ENCODE peak calls at places on chromosomes 2 and 18, in seven cellular contexts. One of them, this sample, is unnamed.

GRCh38 chr2:151665959-151666358 is 68.3 kb downstream of the NEB start:
- DNase-seq in activated T-helper 9 cell treated with anti-CD3 and anti-CD28 coated beads, Interleukin-2, amount 50 U/mL, for 16 hours: no peak
- DNase-seq in stomach: no peak
- DNase-seq in stimulated activated CD8-positive, alpha-beta memory T cell treated with anti-CD3 and anti-CD28 coated beads, Interleukin-4, amount 100 ng/mL, for 24 hours: no peak
- DNase-seq in anterior cingulate cortex: no peak
- DNase-seq in PC-9: no peak
- DNase-seq in AG08396: no peak
- DNase-seq in this sample: no peak

GRCh38 chr2:71669058-71669456 is 215.7 kb downstream of the DYSF start:
- DNase-seq in stomach: no peak
- DNase-seq in activated T-helper 9 cell treated with anti-CD3 and anti-CD28 coated beads, Interleukin-2, amount 50 U/mL, for 16 hours: no peak
- DNase-seq in anterior cingulate cortex: no peak
- DNase-seq in stimulated activated CD8-positive, alpha-beta memory T cell treated with anti-CD3 and anti-CD28 coated beads, Interleukin-4, amount 100 ng/mL, for 24 hours: no peak
- DNase-seq in AG08396: no peak
- DNase-seq in PC-9: no peak
- DNase-seq in this sample: no peak

GRCh38 chr2:206988884-206989283 is 49.6 kb downstream of the CPO start:
- DNase-seq in activated T-helper 9 cell treated with anti-CD3 and anti-CD28 coated beads, Interleukin-2, amount 50 U/mL, for 16 hours: no peak
- DNase-seq in AG08396: no peak
- DNase-seq in PC-9: no peak
- DNase-seq in stimulated activated CD8-positive, alpha-beta memory T cell treated with anti-CD3 and anti-CD28 coated beads, Interleukin-4, amount 100 ng/mL, for 24 hours: no peak
- DNase-seq in stomach: no peak
- DNase-seq in anterior cingulate cortex: no peak
- DNase-seq in this sample: no peak

GRCh38 chr2:102262218-102263129 is 48.9 kb upstream of the IL1RL1 start:
- DNase-seq in AG08396: no peak
- DNase-seq in stomach: no peak
- DNase-seq in PC-9: no peak
- DNase-seq in anterior cingulate cortex: no peak
- DNase-seq in activated T-helper 9 cell treated with anti-CD3 and anti-CD28 coated beads, Interleukin-2, amount 50 U/mL, for 16 hours: no peak
- DNase-seq in stimulated activated CD8-positive, alpha-beta memory T cell treated with anti-CD3 and anti-CD28 coated beads, Interleukin-4, amount 100 ng/mL, for 24 hours: no peak
- DNase-seq in this sample: no peak

GRCh38 chr18:78875268-78875997 is 104.2 kb upstream of the SALL3 start:
- DNase-seq in activated T-helper 9 cell treated with anti-CD3 and anti-CD28 coated beads, Interleukin-2, amount 50 U/mL, for 16 hours: no peak
- DNase-seq in stomach: no peak
- DNase-seq in anterior cingulate cortex: no peak
- DNase-seq in AG08396: no peak
- DNase-seq in stimulated activated CD8-positive, alpha-beta memory T cell treated with anti-CD3 and anti-CD28 coated beads, Interleukin-4, amount 100 ng/mL, for 24 hours: peak
- DNase-seq in PC-9: no peak
- DNase-seq in this sample: no peak

GRCh38 chr2:201357216-201357615 is at the start of gene FLACC1:
- DNase-seq in AG08396: peak
- DNase-seq in anterior cingulate cortex: no peak
- DNase-seq in stimulated activated CD8-positive, alpha-beta memory T cell treated with anti-CD3 and anti-CD28 coated beads, Interleukin-4, amount 100 ng/mL, for 24 hours: no peak
- DNase-seq in PC-9: peak
- DNase-seq in stomach: no peak
- DNase-seq in activated T-helper 9 cell treated with anti-CD3 and anti-CD28 coated beads, Interleukin-2, amount 50 U/mL, for 16 hours: no peak
- DNase-seq in this sample: no peak

GRCh38 chr2:219452361-219453317 is 18.0 kb downstream of the SPEG start:
- DNase-seq in anterior cingulate cortex: no peak
- DNase-seq in stomach: no peak
- DNase-seq in stimulated activated CD8-positive, alpha-beta memory T cell treated with anti-CD3 and anti-CD28 coated beads, Interleukin-4, amount 100 ng/mL, for 24 hours: no peak
- DNase-seq in PC-9: peak
- DNase-seq in activated T-helper 9 cell treated with anti-CD3 and anti-CD28 coated beads, Interleukin-2, amount 50 U/mL, for 16 hours: no peak
- DNase-seq in AG08396: peak
- DNase-seq in this sample: peak

GRCh38 chr2:160976797-160977196 is 183.4 kb upstream of the TANK start:
- DNase-seq in activated T-helper 9 cell treated with anti-CD3 and anti-CD28 coated beads, Interleukin-2, amount 50 U/mL, for 16 hours: no peak
- DNase-seq in stomach: no peak
- DNase-seq in AG08396: no peak
- DNase-seq in anterior cingulate cortex: no peak
- DNase-seq in PC-9: no peak
- DNase-seq in stimulated activated CD8-positive, alpha-beta memory T cell treated with anti-CD3 and anti-CD28 coated beads, Interleukin-4, amount 100 ng/mL, for 24 hours: no peak
- DNase-seq in this sample: no peak

GRCh38 chr2:160214461-160215055 is 14.5 kb upstream of the ITGB6 start:
- DNase-seq in AG08396: peak
- DNase-seq in stimulated activated CD8-positive, alpha-beta memory T cell treated with anti-CD3 and anti-CD28 coated beads, Interleukin-4, amount 100 ng/mL, for 24 hours: no peak
- DNase-seq in PC-9: peak
- DNase-seq in activated T-helper 9 cell treated with anti-CD3 and anti-CD28 coated beads, Interleukin-2, amount 50 U/mL, for 16 hours: no peak
- DNase-seq in stomach: no peak
- DNase-seq in anterior cingulate cortex: no peak
- DNase-seq in this sample: no peak

GRCh38 chr2:205783872-205784510 is 101.7 kb downstream of the NRP2 start:
- DNase-seq in stomach: no peak
- DNase-seq in stimulated activated CD8-positive, alpha-beta memory T cell treated with anti-CD3 and anti-CD28 coated beads, Interleukin-4, amount 100 ng/mL, for 24 hours: no peak
- DNase-seq in activated T-helper 9 cell treated with anti-CD3 and anti-CD28 coated beads, Interleukin-2, amount 50 U/mL, for 16 hours: no peak
- DNase-seq in AG08396: no peak
- DNase-seq in PC-9: no peak
- DNase-seq in anterior cingulate cortex: no peak
- DNase-seq in this sample: no peak

GRCh38 chr2:126212735-126213134 is 443.2 kb upstream of the GYPC start:
- DNase-seq in stimulated activated CD8-positive, alpha-beta memory T cell treated with anti-CD3 and anti-CD28 coated beads, Interleukin-4, amount 100 ng/mL, for 24 hours: no peak
- DNase-seq in stomach: no peak
- DNase-seq in anterior cingulate cortex: no peak
- DNase-seq in AG08396: no peak
- DNase-seq in PC-9: no peak
- DNase-seq in activated T-helper 9 cell treated with anti-CD3 and anti-CD28 coated beads, Interleukin-2, amount 50 U/mL, for 16 hours: no peak
- DNase-seq in this sample: no peak

GRCh38 chr2:58237741-58238140 is 3.4 kb downstream of the FANCL start:
- DNase-seq in PC-9: no peak
- DNase-seq in anterior cingulate cortex: no peak
- DNase-seq in stimulated activated CD8-positive, alpha-beta memory T cell treated with anti-CD3 and anti-CD28 coated beads, Interleukin-4, amount 100 ng/mL, for 24 hours: no peak
- DNase-seq in AG08396: no peak
- DNase-seq in stomach: no peak
- DNase-seq in activated T-helper 9 cell treated with anti-CD3 and anti-CD28 coated beads, Interleukin-2, amount 50 U/mL, for 16 hours: no peak
- DNase-seq in this sample: no peak

GRCh38 chr18:10930078-10930477 is 219.3 kb downstream of the PIEZO2 start:
- DNase-seq in activated T-helper 9 cell treated with anti-CD3 and anti-CD28 coated beads, Interleukin-2, amount 50 U/mL, for 16 hours: no peak
- DNase-seq in AG08396: no peak
- DNase-seq in PC-9: no peak
- DNase-seq in stomach: no peak
- DNase-seq in stimulated activated CD8-positive, alpha-beta memory T cell treated with anti-CD3 and anti-CD28 coated beads, Interleukin-4, amount 100 ng/mL, for 24 hours: no peak
- DNase-seq in anterior cingulate cortex: no peak
- DNase-seq in this sample: no peak

GRCh38 chr18:33733376-33733775 is 155.4 kb downstream of the ASXL3 start:
- DNase-seq in stimulated activated CD8-positive, alpha-beta memory T cell treated with anti-CD3 and anti-CD28 coated beads, Interleukin-4, amount 100 ng/mL, for 24 hours: no peak
- DNase-seq in AG08396: no peak
- DNase-seq in activated T-helper 9 cell treated with anti-CD3 and anti-CD28 coated beads, Interleukin-2, amount 50 U/mL, for 16 hours: no peak
- DNase-seq in anterior cingulate cortex: no peak
- DNase-seq in stomach: no peak
- DNase-seq in PC-9: no peak
- DNase-seq in this sample: no peak

GRCh38 chr2:3464401-3465005 is 54.8 kb downstream of the ADI1 start:
- DNase-seq in anterior cingulate cortex: no peak
- DNase-seq in stomach: no peak
- DNase-seq in activated T-helper 9 cell treated with anti-CD3 and anti-CD28 coated beads, Interleukin-2, amount 50 U/mL, for 16 hours: no peak
- DNase-seq in AG08396: no peak
- DNase-seq in PC-9: no peak
- DNase-seq in stimulated activated CD8-positive, alpha-beta memory T cell treated with anti-CD3 and anti-CD28 coated beads, Interleukin-4, amount 100 ng/mL, for 24 hours: no peak
- DNase-seq in this sample: no peak

GRCh38 chr2:25323042-25323514 is 18.6 kb downstream of the DNMT3A start:
- DNase-seq in activated T-helper 9 cell treated with anti-CD3 and anti-CD28 coated beads, Interleukin-2, amount 50 U/mL, for 16 hours: peak
- DNase-seq in AG08396: peak
- DNase-seq in PC-9: no peak
- DNase-seq in anterior cingulate cortex: no peak
- DNase-seq in stomach: no peak
- DNase-seq in stimulated activated CD8-positive, alpha-beta memory T cell treated with anti-CD3 and anti-CD28 coated beads, Interleukin-4, amount 100 ng/mL, for 24 hours: no peak
- DNase-seq in this sample: no peak

GRCh38 chr2:85310330-85310729 is 17.5 kb downstream of the TGOLN2 start:
- DNase-seq in PC-9: no peak
- DNase-seq in anterior cingulate cortex: no peak
- DNase-seq in stimulated activated CD8-positive, alpha-beta memory T cell treated with anti-CD3 and anti-CD28 coated beads, Interleukin-4, amount 100 ng/mL, for 24 hours: no peak
- DNase-seq in activated T-helper 9 cell treated with anti-CD3 and anti-CD28 coated beads, Interleukin-2, amount 50 U/mL, for 16 hours: no peak
- DNase-seq in stomach: no peak
- DNase-seq in AG08396: no peak
- DNase-seq in this sample: no peak

GRCh38 chr2:36568533-36569246 is 29.3 kb downstream of the FEZ2 start:
- DNase-seq in anterior cingulate cortex: no peak
- DNase-seq in stomach: no peak
- DNase-seq in AG08396: peak
- DNase-seq in PC-9: peak
- DNase-seq in activated T-helper 9 cell treated with anti-CD3 and anti-CD28 coated beads, Interleukin-2, amount 50 U/mL, for 16 hours: no peak
- DNase-seq in stimulated activated CD8-positive, alpha-beta memory T cell treated with anti-CD3 and anti-CD28 coated beads, Interleukin-4, amount 100 ng/mL, for 24 hours: no peak
- DNase-seq in this sample: no peak

GRCh38 chr18:42183746-42184145 is 228.7 kb downstream of the PIK3C3 start:
- DNase-seq in AG08396: peak
- DNase-seq in activated T-helper 9 cell treated with anti-CD3 and anti-CD28 coated beads, Interleukin-2, amount 50 U/mL, for 16 hours: no peak
- DNase-seq in stomach: no peak
- DNase-seq in stimulated activated CD8-positive, alpha-beta memory T cell treated with anti-CD3 and anti-CD28 coated beads, Interleukin-4, amount 100 ng/mL, for 24 hours: no peak
- DNase-seq in anterior cingulate cortex: no peak
- DNase-seq in PC-9: no peak
- DNase-seq in this sample: no peak

GRCh38 chr2:148918554-148918953 is 43.5 kb downstream of the KIF5C start:
- DNase-seq in activated T-helper 9 cell treated with anti-CD3 and anti-CD28 coated beads, Interleukin-2, amount 50 U/mL, for 16 hours: no peak
- DNase-seq in PC-9: no peak
- DNase-seq in anterior cingulate cortex: no peak
- DNase-seq in stimulated activated CD8-positive, alpha-beta memory T cell treated with anti-CD3 and anti-CD28 coated beads, Interleukin-4, amount 100 ng/mL, for 24 hours: no peak
- DNase-seq in AG08396: no peak
- DNase-seq in stomach: no peak
- DNase-seq in this sample: no peak

GRCh38 chr2:160652236-160652635 is 158.6 kb upstream of the RBMS1 start:
- DNase-seq in anterior cingulate cortex: no peak
- DNase-seq in AG08396: peak
- DNase-seq in stomach: no peak
- DNase-seq in stimulated activated CD8-positive, alpha-beta memory T cell treated with anti-CD3 and anti-CD28 coated beads, Interleukin-4, amount 100 ng/mL, for 24 hours: peak
- DNase-seq in PC-9: no peak
- DNase-seq in activated T-helper 9 cell treated with anti-CD3 and anti-CD28 coated beads, Interleukin-2, amount 50 U/mL, for 16 hours: peak
- DNase-seq in this sample: no peak

GRCh38 chr2:207432471-207432870 is 97.3 kb upstream of the CREB1 start:
- DNase-seq in stomach: no peak
- DNase-seq in PC-9: no peak
- DNase-seq in stimulated activated CD8-positive, alpha-beta memory T cell treated with anti-CD3 and anti-CD28 coated beads, Interleukin-4, amount 100 ng/mL, for 24 hours: no peak
- DNase-seq in AG08396: peak
- DNase-seq in anterior cingulate cortex: no peak
- DNase-seq in activated T-helper 9 cell treated with anti-CD3 and anti-CD28 coated beads, Interleukin-2, amount 50 U/mL, for 16 hours: no peak
- DNase-seq in this sample: no peak

GRCh38 chr2:217523246-217523645 is 479.5 kb downstream of the TNS1 start:
- DNase-seq in AG08396: no peak
- DNase-seq in PC-9: no peak
- DNase-seq in stomach: no peak
- DNase-seq in activated T-helper 9 cell treated with anti-CD3 and anti-CD28 coated beads, Interleukin-2, amount 50 U/mL, for 16 hours: no peak
- DNase-seq in stimulated activated CD8-positive, alpha-beta memory T cell treated with anti-CD3 and anti-CD28 coated beads, Interleukin-4, amount 100 ng/mL, for 24 hours: no peak
- DNase-seq in anterior cingulate cortex: no peak
- DNase-seq in this sample: no peak

GRCh38 chr2:230905448-230906430 is 19.3 kb downstream of the GPR55 start:
- DNase-seq in stimulated activated CD8-positive, alpha-beta memory T cell treated with anti-CD3 and anti-CD28 coated beads, Interleukin-4, amount 100 ng/mL, for 24 hours: peak
- DNase-seq in anterior cingulate cortex: no peak
- DNase-seq in PC-9: no peak
- DNase-seq in stomach: peak
- DNase-seq in AG08396: no peak
- DNase-seq in activated T-helper 9 cell treated with anti-CD3 and anti-CD28 coated beads, Interleukin-2, amount 50 U/mL, for 16 hours: peak
- DNase-seq in this sample: no peak

GRCh38 chr2:188628989-188629889 is 337.6 kb downstream of the GULP1 start:
- DNase-seq in PC-9: peak
- DNase-seq in stomach: no peak
- DNase-seq in anterior cingulate cortex: no peak
- DNase-seq in AG08396: no peak
- DNase-seq in activated T-helper 9 cell treated with anti-CD3 and anti-CD28 coated beads, Interleukin-2, amount 50 U/mL, for 16 hours: no peak
- DNase-seq in stimulated activated CD8-positive, alpha-beta memory T cell treated with anti-CD3 and anti-CD28 coated beads, Interleukin-4, amount 100 ng/mL, for 24 hours: no peak
- DNase-seq in this sample: no peak

GRCh38 chr2:26455801-26456700 is 21.9 kb downstream of the OTOF start:
- DNase-seq in activated T-helper 9 cell treated with anti-CD3 and anti-CD28 coated beads, Interleukin-2, amount 50 U/mL, for 16 hours: no peak
- DNase-seq in stimulated activated CD8-positive, alpha-beta memory T cell treated with anti-CD3 and anti-CD28 coated beads, Interleukin-4, amount 100 ng/mL, for 24 hours: no peak
- DNase-seq in anterior cingulate cortex: no peak
- DNase-seq in stomach: peak
- DNase-seq in AG08396: no peak
- DNase-seq in PC-9: no peak
- DNase-seq in this sample: no peak

GRCh38 chr2:64854773-64855237 is 134.4 kb upstream of the SLC1A4 start:
- DNase-seq in AG08396: peak
- DNase-seq in PC-9: no peak
- DNase-seq in activated T-helper 9 cell treated with anti-CD3 and anti-CD28 coated beads, Interleukin-2, amount 50 U/mL, for 16 hours: no peak
- DNase-seq in stimulated activated CD8-positive, alpha-beta memory T cell treated with anti-CD3 and anti-CD28 coated beads, Interleukin-4, amount 100 ng/mL, for 24 hours: no peak
- DNase-seq in stomach: no peak
- DNase-seq in anterior cingulate cortex: no peak
- DNase-seq in this sample: no peak

GRCh38 chr2:73969356-73969755 is 15.4 kb upstream of the TET3 start:
- DNase-seq in PC-9: no peak
- DNase-seq in AG08396: no peak
- DNase-seq in activated T-helper 9 cell treated with anti-CD3 and anti-CD28 coated beads, Interleukin-2, amount 50 U/mL, for 16 hours: no peak
- DNase-seq in anterior cingulate cortex: no peak
- DNase-seq in stomach: no peak
- DNase-seq in stimulated activated CD8-positive, alpha-beta memory T cell treated with anti-CD3 and anti-CD28 coated beads, Interleukin-4, amount 100 ng/mL, for 24 hours: no peak
- DNase-seq in this sample: no peak

GRCh38 chr18:42028232-42028832 is 73.3 kb downstream of the PIK3C3 start:
- DNase-seq in stimulated activated CD8-positive, alpha-beta memory T cell treated with anti-CD3 and anti-CD28 coated beads, Interleukin-4, amount 100 ng/mL, for 24 hours: no peak
- DNase-seq in activated T-helper 9 cell treated with anti-CD3 and anti-CD28 coated beads, Interleukin-2, amount 50 U/mL, for 16 hours: peak
- DNase-seq in anterior cingulate cortex: no peak
- DNase-seq in PC-9: no peak
- DNase-seq in AG08396: peak
- DNase-seq in stomach: no peak
- DNase-seq in this sample: no peak

GRCh38 chr18:58572680-58573079 is 56.2 kb downstream of the ALPK2 start:
- DNase-seq in stimulated activated CD8-positive, alpha-beta memory T cell treated with anti-CD3 and anti-CD28 coated beads, Interleukin-4, amount 100 ng/mL, for 24 hours: no peak
- DNase-seq in anterior cingulate cortex: no peak
- DNase-seq in AG08396: no peak
- DNase-seq in stomach: no peak
- DNase-seq in PC-9: no peak
- DNase-seq in activated T-helper 9 cell treated with anti-CD3 and anti-CD28 coated beads, Interleukin-2, amount 50 U/mL, for 16 hours: no peak
- DNase-seq in this sample: no peak

GRCh38 chr2:217279571-217279970 is 419.7 kb upstream of the TNP1 start:
- DNase-seq in PC-9: no peak
- DNase-seq in stimulated activated CD8-positive, alpha-beta memory T cell treated with anti-CD3 and anti-CD28 coated beads, Interleukin-4, amount 100 ng/mL, for 24 hours: no peak
- DNase-seq in AG08396: peak
- DNase-seq in activated T-helper 9 cell treated with anti-CD3 and anti-CD28 coated beads, Interleukin-2, amount 50 U/mL, for 16 hours: no peak
- DNase-seq in anterior cingulate cortex: no peak
- DNase-seq in stomach: no peak
- DNase-seq in this sample: no peak